ENCODE peak calls at places on chromosomes 5 and 9, in six cellular contexts. C is SK-N-SH, Z is WERI-Rb-1, B is Peyer's patch, P is BJ, L is BE2C. G is an unnamed sample.
A peak's percentile ranks its signal among the peaks of the same experiment; 100 is the strongest.

GRCh38 chr9:105114318-105114717 is 130.1 kb upstream of the SLC44A1 start:
- DNase-seq in C (no peak), Z (no peak), B (no peak), P (no peak), L (no peak), G (peak; percentile 21)

GRCh38 chr9:125867752-125868400 is 120.7 kb downstream of the PBX3 start:
- DNase-seq in C (no peak), Z (no peak), B (no peak), P (no peak), L (no peak), G (no peak)

GRCh38 chr9:21933281-21933680 is 60.9 kb downstream of the CDKN2A start:
- DNase-seq in C (no peak), Z (no peak), B (no peak), P (no peak), L (no peak), G (no peak)

GRCh38 chr5:149913449-149914419 is 30.9 kb downstream of the PDE6A start:
- DNase-seq in C (no peak), Z (no peak), B (no peak), P (no peak), L (no peak), G (peak; percentile 18)

GRCh38 chr9:136460772-136461325 is 21.2 kb upstream of the INPP5E start:
- DNase-seq in C (no peak), Z (no peak), B (no peak), P (no peak), L (no peak), G (no peak)

GRCh38 chr5:1242733-1243486 is 17.7 kb downstream of the SLC6A18 start:
- DNase-seq in C (no peak), Z (no peak), B (no peak), P (no peak), L (no peak), G (no peak)

GRCh38 chr5:67206381-67207328 is 10.1 kb upstream of the CD180 start:
- DNase-seq in C (no peak), Z (no peak), B (peak; percentile 91), P (no peak), L (no peak), G (peak; percentile 84)

GRCh38 chr9:70110194-70111041 is 66.8 kb downstream of the MAMDC2 start:
- DNase-seq in C (no peak), Z (peak; percentile 52), B (no peak), P (no peak), L (no peak), G (no peak)

GRCh38 chr9:3962467-3962866 is 337.4 kb downstream of the GLIS3 start:
- DNase-seq in C (no peak), Z (no peak), B (no peak), P (no peak), L (no peak), G (no peak)

GRCh38 chr5:26940981-26941380 is 97.4 kb downstream of the CDH9 start:
- DNase-seq in C (no peak), Z (no peak), B (no peak), P (no peak), L (no peak), G (no peak)

GRCh38 chr5:173940269-173940668 is 48.7 kb upstream of the C5orf47 start:
- DNase-seq in C (no peak), Z (no peak), B (no peak), P (no peak), L (no peak), G (no peak)

GRCh38 chr5:110021251-110021650 is 331.5 kb downstream of the MAN2A1 start:
- DNase-seq in C (no peak), Z (no peak), B (no peak), P (no peak), L (no peak), G (no peak)
- H3K4me3 ChIP-seq in C (no peak overlapping the region), Z (no peak overlapping the region), B (no peak overlapping the region), P (no peak overlapping the region), L (no peak overlapping the region), G (no peak overlapping the region)

DNA sequence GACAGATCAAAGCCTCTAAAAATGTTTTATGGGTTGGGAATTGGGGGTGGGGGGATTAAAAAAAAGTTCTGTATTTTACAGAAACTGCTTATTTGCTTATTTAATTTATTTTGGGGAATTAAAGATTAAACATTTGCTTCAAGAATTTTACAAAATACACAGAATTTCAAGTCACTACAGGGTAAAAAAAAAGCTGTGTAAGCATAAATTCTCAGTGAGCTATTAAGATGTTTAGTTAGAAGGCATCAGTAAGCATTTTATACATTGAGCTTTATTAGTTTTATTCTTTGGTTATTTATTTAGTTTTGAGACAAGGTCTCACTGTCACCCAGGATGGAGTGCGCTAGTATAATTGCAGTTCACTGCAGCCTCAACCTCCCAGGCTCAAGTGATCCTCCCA is 5.2 kb downstream of the BDP1 start:
- DNase-seq in C (no peak), Z (no peak), B (no peak), P (no peak), L (no peak), G (no peak)
- H3K36me3 ChIP-seq in C (peaks cover 69% of the 10 kb centered on the region), Z (peaks cover 68% of the 10 kb centered on the region), B (no peaks in the 10 kb centered on the region), P (peaks cover 8% of the 10 kb centered on the region), L (peaks cover 69% of the 10 kb centered on the region), G (peaks cover 12% of the 10 kb centered on the region)

DNA sequence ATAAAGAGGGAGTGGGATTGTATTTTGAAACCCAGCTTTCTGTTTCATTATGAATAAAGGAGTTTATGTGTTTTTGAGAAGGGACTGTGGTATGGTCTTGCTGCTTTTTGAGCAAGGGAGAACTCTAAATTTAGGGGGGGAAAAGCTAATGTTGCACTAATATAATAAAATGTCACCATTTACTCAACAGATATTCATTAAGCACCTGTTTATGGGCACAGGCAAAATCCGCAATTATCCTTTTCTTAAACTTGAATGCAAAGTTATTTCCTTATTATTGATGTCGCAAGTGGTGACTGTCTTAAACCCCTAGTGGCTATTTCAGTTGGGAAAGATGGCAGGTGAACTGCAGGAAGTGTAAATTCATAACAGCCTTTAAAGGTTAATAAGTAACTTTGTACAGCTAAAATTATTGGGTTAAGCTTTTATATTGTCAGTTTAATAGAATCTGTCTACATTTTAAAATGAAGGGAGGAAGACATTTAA is 1.5 kb downstream of the CDC42SE2 start:
- DNase-seq in C (peak; percentile 10), Z (no peak), B (no peak), P (no peak), L (no peak), G (peak; percentile 45)
- H3K4me3 ChIP-seq in C (peak overlapping the region; percentile 95), Z (peak overlapping the region; percentile 65), B (peak overlapping the region; percentile 92), P (peak overlapping the region; percentile 81), L (peak overlapping the region; percentile 88), G (peak overlapping the region; percentile 78)

GRCh38 chr9:124340219-124341069 is 74.8 kb downstream of the PSMB7 start:
- DNase-seq in C (no peak), Z (no peak), B (no peak), P (no peak), L (no peak), G (no peak)

GRCh38 chr9:124342402-124342945 is 72.8 kb downstream of the PSMB7 start:
- DNase-seq in C (no peak), Z (no peak), B (no peak), P (peak; percentile 6), L (no peak), G (no peak)

GRCh38 chr9:124339603-124340146 is 75.6 kb downstream of the PSMB7 start:
- DNase-seq in C (no peak), Z (peak; percentile 63), B (no peak), P (no peak), L (no peak), G (no peak)

GRCh38 chr9:124342946-124343485 is 72.2 kb downstream of the PSMB7 start:
- DNase-seq in C (no peak), Z (peak; percentile 56), B (no peak), P (peak; percentile 63), L (peak; percentile 67), G (no peak)

DNA sequence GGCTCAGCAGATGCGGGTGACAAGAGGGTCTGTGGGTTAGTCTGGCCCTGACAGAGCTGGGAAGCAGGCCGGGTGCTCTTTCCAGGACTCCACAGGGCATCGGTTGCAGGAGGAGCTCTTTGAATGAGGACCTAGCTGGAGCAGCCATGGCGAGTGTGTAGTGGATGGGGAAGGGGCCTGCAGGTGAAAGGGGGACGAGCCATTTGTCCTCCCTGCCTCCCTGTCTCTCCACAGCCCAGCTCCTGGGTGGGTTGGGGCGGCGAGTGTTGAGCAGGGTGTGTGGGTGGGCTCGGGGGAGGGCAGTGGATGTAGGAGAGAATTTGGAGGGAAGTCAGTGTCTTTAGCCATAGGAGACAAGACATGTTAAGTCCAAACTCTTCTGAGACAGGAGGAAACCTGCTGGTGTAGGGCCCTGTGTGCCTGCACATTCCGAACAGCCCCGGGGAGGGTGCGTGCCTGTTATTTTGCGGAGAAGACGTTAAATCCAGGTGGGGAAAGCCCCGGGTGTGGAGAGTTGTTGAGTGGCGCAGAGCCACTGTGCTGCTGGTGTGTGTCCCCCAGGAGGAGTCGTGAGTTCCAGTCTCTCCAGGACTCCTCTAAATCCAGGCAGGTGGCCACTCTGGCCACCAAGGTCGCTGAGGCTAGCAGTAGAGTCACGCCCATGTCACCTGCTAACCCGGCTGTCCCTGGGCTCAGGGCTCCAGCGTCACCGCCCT is 73.6 kb downstream of the PSMB7 start:
- DNase-seq in C (no peak), Z (no peak), B (no peak), P (no peak), L (no peak), G (no peak)
- H3K36me3 ChIP-seq in C (peaks cover 21% of the 10 kb centered on the region), Z (peaks cover 3% of the 10 kb centered on the region), B (no peaks in the 10 kb centered on the region), P (peaks cover 44% of the 10 kb centered on the region), L (no peaks in the 10 kb centered on the region), G (peaks cover 73% of the 10 kb centered on the region)

GRCh38 chr9:6897831-6898230 is 140.1 kb downstream of the KDM4C start:
- DNase-seq in C (no peak), Z (no peak), B (no peak), P (no peak), L (no peak), G (no peak)
- H3K4me3 ChIP-seq in C (no peak overlapping the region), Z (no peak overlapping the region), B (no peak overlapping the region), P (no peak overlapping the region), L (no peak overlapping the region), G (no peak overlapping the region)

DNA sequence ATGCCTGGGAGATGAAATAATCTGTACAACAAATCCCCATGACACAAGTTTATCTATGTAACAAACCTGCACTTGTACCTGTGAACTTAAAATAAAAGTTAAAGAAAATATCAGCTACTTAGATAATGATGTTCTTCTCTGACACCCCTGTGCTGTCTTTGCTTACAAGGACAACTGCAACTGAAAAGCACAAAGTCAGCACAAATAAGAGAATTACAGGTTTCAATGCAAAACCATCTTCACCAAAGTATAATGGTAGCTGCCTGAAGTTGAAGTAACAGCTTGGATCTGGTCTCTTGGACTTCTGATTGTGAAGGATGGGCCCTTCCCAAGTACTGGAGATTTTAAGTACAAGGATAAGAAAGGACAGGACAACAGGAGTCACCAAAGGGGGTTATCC is 45.6 kb upstream of the PPP2R2B start:
- DNase-seq in C (no peak), Z (no peak), B (no peak), P (no peak), L (no peak), G (no peak)
- H3K36me3 ChIP-seq in C (no peaks in the 10 kb centered on the region), Z (no peaks in the 10 kb centered on the region), B (no peaks in the 10 kb centered on the region), P (no peaks in the 10 kb centered on the region), L (no peaks in the 10 kb centered on the region), G (no peaks in the 10 kb centered on the region)

GRCh38 chr9:1208185-1208584 is 158.0 kb downstream of the DMRT2 start:
- DNase-seq in C (no peak), Z (no peak), B (no peak), P (peak; percentile 55), L (no peak), G (no peak)
- H3K4me3 ChIP-seq in C (no peak overlapping the region), Z (no peak overlapping the region), B (no peak overlapping the region), P (no peak overlapping the region), L (no peak overlapping the region), G (no peak overlapping the region)

G was measured in GM06990.